ENCODE peak calls at places on chromosomes 12 and 14, in ten cellular contexts. O, W, V, U, P, T, I, J, Q and B are unnamed samples.

GRCh38 chr14:98140862-98141261 is 1131.1 kb downstream of the BCL11B start:
- DNase-seq in Q (no peak), U (no peak), T (no peak), O (no peak), J (no peak), I (no peak), P (no peak), V (no peak), W (no peak), B (no peak)

GRCh38 chr14:85444685-85445084 is 85.3 kb upstream of the FLRT2 start:
- DNase-seq in U (no peak), Q (no peak), W (no peak), I (no peak), J (no peak), P (no peak), O (no peak), V (no peak), T (no peak), B (peak)

GRCh38 chr12:116372815-116373214 is 95.3 kb upstream of the MED13L start:
- DNase-seq in W (no peak), V (no peak), I (no peak), T (no peak), P (no peak), U (no peak), O (no peak), Q (no peak), J (no peak), B (no peak)

GRCh38 chr12:101608301-101609133 is 13.7 kb downstream of the MYBPC1 start:
- DNase-seq in U (peak), J (no peak), W (peak), V (no peak), P (no peak), Q (peak), O (peak), T (no peak), I (no peak), B (no peak)

GRCh38 chr12:54349658-54350057 is 14.6 kb downstream of the GPR84 start:
- DNase-seq in U (no peak), W (no peak), V (no peak), Q (no peak), J (no peak), O (no peak), I (no peak), P (no peak), T (no peak), B (no peak)

GRCh38 chr12:79454338-79454777 is 236.4 kb downstream of the PAWR start:
- DNase-seq in Q (no peak), O (no peak), P (no peak), T (no peak), I (no peak), V (no peak), J (no peak), W (no peak), U (no peak), B (no peak)

GRCh38 chr12:126156806-126157574 is 1091.8 kb downstream of the AACS start:
- DNase-seq in I (no peak), P (no peak), J (no peak), Q (no peak), T (no peak), V (no peak), W (no peak), O (peak), U (no peak), B (no peak)

GRCh38 chr12:118402251-118402650 is 25.9 kb downstream of the SUDS3 start:
- DNase-seq in V (no peak), W (no peak), U (no peak), J (no peak), Q (no peak), O (no peak), P (no peak), T (no peak), I (no peak), B (no peak)

GRCh38 chr14:72532686-72533454 is 361.0 kb downstream of the DPF3 start:
- DNase-seq in T (no peak), Q (no peak), I (no peak), O (no peak), P (no peak), V (no peak), W (no peak), J (no peak), U (no peak), B (no peak)

GRCh38 chr14:27078176-27078575 is 480.3 kb upstream of the NOVA1 start:
- DNase-seq in U (no peak), J (no peak), P (no peak), T (no peak), Q (no peak), W (no peak), V (no peak), O (no peak), I (no peak), B (no peak)

GRCh38 chr12:95173392-95174251 is 43.6 kb downstream of the FGD6 start:
- DNase-seq in W (peak), V (peak), T (peak), U (peak), P (peak), J (peak), Q (peak), I (no peak), O (peak), B (peak)

GRCh38 chr12:31353730-31354708 is 28.1 kb upstream of the SINHCAF start:
- DNase-seq in O (no peak), I (no peak), Q (no peak), J (no peak), V (no peak), P (no peak), W (no peak), T (no peak), U (no peak), B (no peak)

GRCh38 chr12:45336762-45337596 is 121.1 kb downstream of the ANO6 start:
- DNase-seq in U (no peak), V (no peak), I (no peak), Q (no peak), O (no peak), P (no peak), J (no peak), T (no peak), W (no peak), B (peak)

GRCh38 chr14:21072781-21073339 is 2.8 kb downstream of the ARHGEF40 start:
- DNase-seq in I (no peak), U (peak), T (no peak), Q (peak), J (no peak), W (no peak), O (no peak), V (no peak), P (no peak), B (no peak)

GRCh38 chr14:21072102-21072501 is 2.0 kb downstream of the ARHGEF40 start:
- DNase-seq in Q (no peak), O (no peak), T (no peak), J (no peak), P (no peak), W (peak), I (no peak), V (peak), U (no peak), B (no peak)

GRCh38 chr14:21070083-21070609 is at the start of gene ARHGEF40:
- DNase-seq in Q (peak), V (peak), O (peak), U (peak), I (no peak), P (peak), J (peak), T (no peak), W (no peak), B (peak)

GRCh38 chr14:21070610-21071224 is 613 bp downstream of the ARHGEF40 start:
- DNase-seq in I (no peak), U (peak), Q (no peak), T (no peak), W (no peak), J (peak), O (peak), P (no peak), V (peak), B (no peak)

GRCh38 chr14:21071225-21072041 is 1.3 kb downstream of the ARHGEF40 start:
- DNase-seq in W (peak), O (peak), J (peak), U (peak), T (peak), V (peak), Q (peak), I (no peak), P (peak), B (no peak)
- TF ChIP-seq POLR2A in W (no peak), O (no peak), J (no peak), U (peak), T (no peak), V (no peak), Q (no peak), I (peak), P (no peak), B (no peak)

GRCh38 chr14:100845341-100845740 is 19.4 kb downstream of the MEG3 start:
- DNase-seq in O (no peak), V (no peak), U (no peak), I (no peak), W (no peak), T (no peak), J (no peak), Q (no peak), P (no peak), B (no peak)
- TF ChIP-seq POLR2A in O (no peak), V (no peak), U (no peak), I (no peak), W (no peak), T (no peak), J (no peak), Q (no peak), P (no peak), B (no peak)

GRCh38 chr14:105857223-105857815 is 330.9 kb downstream of the TMEM121 start:
- DNase-seq in U (peak), Q (no peak), V (no peak), I (no peak), O (peak), J (no peak), P (peak), T (peak), W (no peak), B (peak)
- TF ChIP-seq POLR2A in U (no peak), Q (no peak), V (no peak), I (no peak), O (no peak), J (no peak), P (no peak), T (no peak), W (no peak), B (no peak)

GRCh38 chr12:19938031-19938430 is 430.3 kb upstream of the PDE3A start:
- DNase-seq in I (no peak), U (no peak), T (no peak), V (no peak), O (no peak), W (no peak), J (no peak), P (no peak), Q (no peak), B (no peak)
- TF ChIP-seq POLR2A in I (no peak), U (no peak), T (no peak), V (no peak), O (no peak), W (no peak), J (no peak), P (no peak), Q (no peak), B (no peak)

GRCh38 chr12:52025301-52026172 is 18.8 kb downstream of the TAMALIN start:
- DNase-seq in U (peak), V (peak), P (peak), J (peak), T (peak), O (peak), Q (peak), W (peak), I (no peak), B (peak)

GRCh38 chr12:52023976-52024688 is 17.4 kb downstream of the TAMALIN start:
- DNase-seq in J (no peak), T (no peak), W (no peak), V (no peak), O (no peak), I (no peak), Q (no peak), U (no peak), P (no peak), B (no peak)

GRCh38 chr12:52020539-52021336 is 14.0 kb downstream of the TAMALIN start:
- DNase-seq in T (peak), P (no peak), I (no peak), U (peak), J (no peak), Q (peak), V (peak), W (no peak), O (peak), B (peak)

GRCh38 chr12:52022841-52023181 is 16.1 kb downstream of the TAMALIN start:
- DNase-seq in V (peak), I (no peak), T (peak), O (no peak), W (no peak), U (peak), P (no peak), Q (peak), J (no peak), B (no peak)

DNA sequence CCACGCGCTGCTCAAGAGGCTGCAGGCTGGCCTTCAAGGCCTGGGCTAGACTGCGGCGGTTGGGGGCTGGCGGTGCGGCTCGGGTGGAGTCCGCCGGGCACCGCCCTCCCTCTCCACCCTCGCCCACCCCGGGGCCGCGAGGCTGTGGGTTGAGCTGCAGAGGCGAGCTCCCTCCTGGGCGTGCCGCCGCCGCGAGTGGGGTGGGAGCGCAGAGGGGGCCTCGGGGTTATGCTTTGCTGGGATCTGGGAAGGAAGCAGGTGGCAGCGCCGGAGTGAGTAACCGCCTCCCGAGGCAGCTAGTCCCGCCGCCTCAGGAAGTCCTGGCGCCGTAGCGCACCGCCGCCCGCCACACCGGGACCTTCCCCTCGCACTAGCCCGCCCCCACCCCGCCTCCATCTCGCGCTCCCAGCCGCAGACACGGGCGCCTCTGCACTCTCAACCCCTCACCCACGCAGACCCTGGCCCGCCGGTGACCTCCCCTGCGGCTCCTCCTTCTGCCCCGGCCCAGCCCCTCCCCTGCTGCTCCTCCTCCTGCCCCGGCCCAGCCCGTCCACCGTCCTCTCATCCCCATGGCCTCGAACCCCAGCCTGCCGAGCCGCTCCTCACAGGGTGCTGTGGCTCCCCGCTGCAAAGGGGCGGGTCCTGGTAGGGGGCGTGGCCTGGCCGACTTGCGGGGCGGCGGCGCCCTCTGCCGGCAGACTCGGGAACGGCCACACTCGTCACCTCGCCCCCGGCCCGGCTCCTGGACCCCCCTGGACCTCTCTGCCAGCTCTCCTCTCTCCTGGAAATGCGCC is 16.6 kb downstream of the TAMALIN start:
- DNase-seq in U (peak), W (peak), V (peak), I (no peak), Q (peak), J (peak), O (peak), P (peak), T (peak), B (peak)
- TF ChIP-seq POLR2A in U (no peak), W (no peak), V (peak), I (no peak), Q (no peak), J (no peak), O (peak), P (no peak), T (no peak), B (no peak)